ENCODE peak calls at places on chromosomes 4 and X, in ten cellular contexts. M, J, D, C, I, V, U, Z, E and W are unnamed samples.

GRCh38 chrX:47540754-47541538 is 20.1 kb upstream of the ARAF start:
- DNase-seq in M (peak; percentile 93), J (peak; percentile 90), D (no peak), C (peak; percentile 85), I (peak; percentile 48), V (peak; percentile 77), U (peak; percentile 69), Z (peak; percentile 49), E (no peak), W (peak; percentile 83)

GRCh38 chrX:136456133-136456532 is 31.6 kb upstream of the BRS3 start:
- DNase-seq in M (no peak), J (no peak), D (no peak), C (no peak), I (no peak), V (no peak), U (no peak), Z (no peak), E (no peak), W (no peak)

GRCh38 chr4:7424553-7425111 is 10.1 kb downstream of the PSAPL1 start:
- DNase-seq in M (peak; percentile 36), J (no peak), D (peak; percentile 61), C (no peak), I (no peak), V (peak; percentile 1), U (peak; percentile 19), Z (no peak), E (no peak), W (no peak)

GRCh38 chr4:133146192-133146573 is 2.9 kb upstream of the PCDH10 start:
- DNase-seq in M (no peak), J (no peak), D (no peak), C (no peak), I (no peak), V (no peak), U (no peak), Z (no peak), E (no peak), W (no peak)

GRCh38 chrX:96314974-96315373 is 369.7 kb upstream of the DIAPH2 start:
- DNase-seq in M (no peak), J (no peak), D (no peak), C (no peak), I (no peak), V (no peak), U (no peak), Z (no peak), E (no peak), W (no peak)

GRCh38 chrX:357693-358471 is 28.8 kb downstream of the PPP2R3B start:
- DNase-seq in M (no peak), J (no peak), D (no peak), C (no peak), I (no peak), V (no peak), U (no peak), Z (no peak), E (no peak), W (peak; percentile 70)

GRCh38 chr4:46386570-46386969 is 3.4 kb downstream of the GABRA2 start:
- DNase-seq in M (no peak), J (no peak), D (no peak), C (no peak), I (no peak), V (no peak), U (no peak), Z (no peak), E (no peak), W (no peak)

GRCh38 chr4:8434251-8435073 is 6.1 kb downstream of the ACOX3 start:
- DNase-seq in M (no peak), J (no peak), D (no peak), C (no peak), I (no peak), V (no peak), U (no peak), Z (no peak), E (no peak), W (no peak)

GRCh38 chr4:7134737-7135388 is 57.5 kb upstream of the SORCS2 start:
- DNase-seq in M (peak; percentile 82), J (no peak), D (no peak), C (peak; percentile 84), I (peak; percentile 68), V (peak; percentile 32), U (peak; percentile 26), Z (no peak), E (no peak), W (peak; percentile 46)

GRCh38 chrX:68532828-68533227 is 34.0 kb downstream of the YIPF6 start:
- DNase-seq in M (no peak), J (no peak), D (no peak), C (no peak), I (no peak), V (no peak), U (no peak), Z (no peak), E (no peak), W (no peak)

GRCh38 chr4:183504930-183505555 is at the start of gene ING2:
- DNase-seq in M (no peak), J (peak; percentile 54), D (peak; percentile 84), C (peak; percentile 53), I (no peak), V (no peak), U (no peak), Z (no peak), E (peak; percentile 93), W (peak; percentile 85)

GRCh38 chrX:9952313-9952712 is 14.8 kb upstream of the CLDN34 start:
- DNase-seq in M (no peak), J (no peak), D (no peak), C (no peak), I (no peak), V (no peak), U (no peak), Z (no peak), E (no peak), W (no peak)

GRCh38 chrX:46637937-46638336 is 64.4 kb downstream of the CHST7 start:
- DNase-seq in M (no peak), J (peak; percentile 6), D (no peak), C (no peak), I (no peak), V (no peak), U (no peak), Z (no peak), E (no peak), W (no peak)

GRCh38 chr4:152072886-152073285 is 312.1 kb upstream of the GATB start:
- DNase-seq in M (no peak), J (no peak), D (no peak), C (no peak), I (no peak), V (no peak), U (no peak), Z (no peak), E (peak; percentile 83), W (no peak)

GRCh38 chr4:187006189-187006618 is 282.5 kb upstream of the FAT1 start:
- DNase-seq in M (no peak), J (no peak), D (no peak), C (no peak), I (no peak), V (no peak), U (no peak), Z (no peak), E (no peak), W (no peak)

GRCh38 chr4:159049780-159050375 is 53.0 kb upstream of the RAPGEF2 start:
- DNase-seq in M (no peak), J (no peak), D (no peak), C (no peak), I (no peak), V (no peak), U (no peak), Z (no peak), E (no peak), W (no peak)

DNA sequence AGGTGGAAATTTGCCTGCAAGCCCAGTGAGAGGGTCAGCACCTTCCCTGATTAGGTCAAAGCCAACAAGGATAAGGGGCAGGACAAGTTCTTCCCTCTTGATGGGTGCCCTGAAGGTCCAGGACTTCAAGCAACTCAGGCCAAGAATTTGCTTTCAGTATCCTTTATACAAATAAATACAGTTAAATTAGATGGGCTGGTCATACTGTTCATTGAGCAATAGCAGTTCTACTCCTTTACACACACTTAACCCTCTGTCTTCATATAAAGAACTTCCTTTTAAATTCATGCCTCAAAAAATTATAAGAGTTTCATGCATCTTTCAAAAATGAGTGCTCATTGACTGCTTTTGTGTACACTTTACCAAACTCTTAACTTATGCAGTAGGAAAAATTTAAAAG is 392.0 kb downstream of the SPRY1 start:
- DNase-seq in M (no peak), J (no peak), D (no peak), C (no peak), I (no peak), V (no peak), U (no peak), Z (no peak), E (no peak), W (no peak)
- TF ChIP-seq EP300 in M (no peak), J (no peak), D (no peak), C (no peak), I (no peak), V (no peak), U (no peak), Z (no peak), E (no peak), W (no peak)

DNA sequence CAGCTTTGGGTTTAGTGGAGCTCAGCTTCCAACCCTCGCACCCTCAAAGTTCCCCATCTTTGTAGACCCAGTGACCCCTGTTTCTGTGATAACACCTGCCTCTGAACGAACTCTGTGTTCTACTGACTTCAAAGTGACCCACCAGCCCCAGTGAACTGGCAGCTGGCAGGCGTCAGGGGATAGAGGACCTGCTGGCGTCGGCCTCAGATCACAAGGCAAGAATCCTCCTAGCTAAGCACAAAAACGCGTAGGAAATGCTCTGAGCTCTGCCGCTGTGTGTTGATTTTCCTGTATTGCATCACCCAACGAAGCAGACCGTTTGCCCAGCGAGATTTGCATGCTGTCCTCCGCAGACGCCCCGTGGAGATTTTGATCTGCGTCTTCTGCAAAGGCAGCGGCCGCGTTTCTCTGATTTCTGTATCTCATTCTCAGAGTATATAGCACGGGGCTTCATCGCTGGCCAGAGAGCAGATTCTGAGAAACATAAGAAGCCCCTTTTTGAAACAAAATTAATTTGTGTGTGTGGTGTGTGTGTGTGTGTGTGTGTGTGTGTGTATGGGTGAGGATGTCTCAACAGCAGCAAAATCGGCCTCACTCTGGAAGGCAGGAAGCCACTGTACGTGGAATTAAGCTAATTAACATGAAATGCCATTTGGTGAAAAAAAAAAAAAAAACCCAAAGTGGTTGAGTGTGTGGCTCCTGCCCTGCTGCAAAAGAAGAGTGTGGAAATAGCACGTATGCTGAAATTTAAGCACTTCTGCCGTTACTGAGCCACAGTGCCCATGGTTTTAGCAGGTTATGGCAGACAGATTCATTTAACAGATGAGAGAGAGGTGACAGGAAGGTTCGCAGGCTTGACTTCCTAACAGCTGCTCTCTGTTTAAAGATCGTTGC is 29.2 kb upstream of the ASMTL start:
- DNase-seq in M (peak; percentile 78), J (peak; percentile 71), D (peak; percentile 81), C (no peak), I (no peak), V (peak; percentile 72), U (peak; percentile 57), Z (peak; percentile 33), E (peak; percentile 93), W (no peak)
- H3K4me1 ChIP-seq in M (no peaks in the 10 kb centered on the region), J (peaks cover 16% of the 10 kb centered on the region), D (peaks cover 11% of the 10 kb centered on the region), C (no peaks in the 10 kb centered on the region), I (no peaks in the 10 kb centered on the region), V (no peaks in the 10 kb centered on the region), U (peaks cover 7% of the 10 kb centered on the region), Z (peaks cover 4% of the 10 kb centered on the region), E (peaks cover 3% of the 10 kb centered on the region), W (peaks cover 3% of the 10 kb centered on the region)

GRCh38 chrX:53594354-53594753 is 92.2 kb downstream of the HUWE1 start:
- DNase-seq in M (no peak), J (no peak), D (no peak), C (no peak), I (no peak), V (no peak), U (no peak), Z (no peak), E (no peak), W (no peak)
- H3K27ac ChIP-seq in M (no peak overlapping the region), J (no peak overlapping the region), D (no peak overlapping the region), C (no peak overlapping the region), I (no peak overlapping the region), V (no peak overlapping the region), U (no peak overlapping the region), Z (no peak overlapping the region), E (no peak overlapping the region), W (no peak overlapping the region)

GRCh38 chr4:14771091-14771490 is 231.2 kb upstream of the CPEB2 start:
- DNase-seq in M (no peak), J (no peak), D (no peak), C (no peak), I (no peak), V (no peak), U (no peak), Z (no peak), E (no peak), W (no peak)
- TF ChIP-seq EP300 in M (no peak), J (no peak), D (no peak), C (no peak), I (no peak), V (no peak), U (no peak), Z (no peak), E (no peak), W (no peak)